ENCODE peak calls at places on chromosomes 11 and 22, in ten cellular contexts. N, R, B, C, U, Q, E, A, F and D are unnamed samples.

GRCh38 chr22:41380993-41381328 is 781 bp upstream of the TEF start:
- DNase-seq in N (no peak), R (no peak), B (peak), C (peak), U (peak), Q (peak), E (peak), A (no peak), F (no peak), D (no peak)

GRCh38 chr11:57311109-57311936 is 13.4 kb downstream of the TNKS1BP1 start:
- DNase-seq in N (peak), R (peak), B (peak), C (peak), U (peak), Q (peak), E (peak), A (peak), F (peak), D (peak)

GRCh38 chr11:4531666-4532065 is 13.3 kb upstream of the OR52M1 start:
- DNase-seq in N (no peak), R (no peak), B (no peak), C (no peak), U (no peak), Q (no peak), E (no peak), A (no peak), F (no peak), D (no peak)

GRCh38 chr11:16326679-16327297 is 29.6 kb downstream of the SOX6 start:
- DNase-seq in N (no peak), R (no peak), B (no peak), C (no peak), U (no peak), Q (no peak), E (no peak), A (no peak), F (no peak), D (no peak)

GRCh38 chr11:116312560-116313340 is 460.0 kb downstream of the BUD13 start:
- DNase-seq in N (no peak), R (peak), B (peak), C (peak), U (peak), Q (peak), E (peak), A (no peak), F (no peak), D (peak)

GRCh38 chr22:27269751-27270586 is 531.6 kb downstream of the MN1 start:
- DNase-seq in N (no peak), R (no peak), B (no peak), C (no peak), U (no peak), Q (no peak), E (no peak), A (no peak), F (no peak), D (no peak)

GRCh38 chr11:6443269-6444003 is 2.6 kb upstream of the HPX start:
- DNase-seq in N (peak), R (no peak), B (peak), C (peak), U (no peak), Q (peak), E (peak), A (no peak), F (no peak), D (peak)

GRCh38 chr11:77069336-77069968 is 2.7 kb downstream of the CAPN5 start:
- DNase-seq in N (no peak), R (peak), B (no peak), C (no peak), U (peak), Q (peak), E (no peak), A (no peak), F (no peak), D (peak)

GRCh38 chr11:85725510-85726258 is 39.7 kb upstream of the CCDC89 start:
- DNase-seq in N (no peak), R (no peak), B (no peak), C (peak), U (no peak), Q (no peak), E (no peak), A (no peak), F (no peak), D (no peak)

GRCh38 chr11:79406376-79406775 is 34.5 kb downstream of the TENM4 start:
- DNase-seq in N (peak), R (no peak), B (no peak), C (no peak), U (no peak), Q (no peak), E (no peak), A (no peak), F (no peak), D (no peak)

GRCh38 chr11:131240421-131240820 is 130.0 kb upstream of the NTM start:
- DNase-seq in N (no peak), R (no peak), B (no peak), C (no peak), U (no peak), Q (no peak), E (no peak), A (no peak), F (no peak), D (no peak)

GRCh38 chr11:115226556-115226955 is 277.7 kb downstream of the CADM1 start:
- DNase-seq in N (no peak), R (no peak), B (no peak), C (peak), U (no peak), Q (no peak), E (no peak), A (peak), F (no peak), D (no peak)

GRCh38 chr11:6556139-6556949 is 47.1 kb downstream of the RRP8 start:
- DNase-seq in N (no peak), R (no peak), B (no peak), C (no peak), U (no peak), Q (no peak), E (no peak), A (no peak), F (no peak), D (no peak)

GRCh38 chr11:128803440-128803839 is 63.7 kb downstream of the KCNJ1 start:
- DNase-seq in N (no peak), R (no peak), B (no peak), C (no peak), U (no peak), Q (no peak), E (no peak), A (no peak), F (no peak), D (no peak)

GRCh38 chr11:110472858-110473257 is 43.1 kb downstream of the FDX1 start:
- DNase-seq in N (no peak), R (no peak), B (no peak), C (no peak), U (no peak), Q (no peak), E (no peak), A (no peak), F (no peak), D (no peak)

GRCh38 chr22:37805878-37806277 is 1.9 kb upstream of the GCAT start:
- DNase-seq in N (no peak), R (no peak), B (no peak), C (no peak), U (no peak), Q (no peak), E (no peak), A (no peak), F (no peak), D (no peak)

GRCh38 chr22:37804886-37805857 is 2.6 kb upstream of the GCAT start:
- DNase-seq in N (peak), R (peak), B (peak), C (peak), U (peak), Q (peak), E (peak), A (no peak), F (no peak), D (peak)

GRCh38 chr22:37807410-37808293 is at the start of gene GCAT:
- DNase-seq in N (peak), R (peak), B (peak), C (peak), U (peak), Q (peak), E (peak), A (peak), F (peak), D (peak)

GRCh38 chr22:37808294-37808657 is 542 bp downstream of the GCAT start:
- DNase-seq in N (no peak), R (no peak), B (no peak), C (no peak), U (no peak), Q (no peak), E (no peak), A (no peak), F (no peak), D (no peak)

DNA sequence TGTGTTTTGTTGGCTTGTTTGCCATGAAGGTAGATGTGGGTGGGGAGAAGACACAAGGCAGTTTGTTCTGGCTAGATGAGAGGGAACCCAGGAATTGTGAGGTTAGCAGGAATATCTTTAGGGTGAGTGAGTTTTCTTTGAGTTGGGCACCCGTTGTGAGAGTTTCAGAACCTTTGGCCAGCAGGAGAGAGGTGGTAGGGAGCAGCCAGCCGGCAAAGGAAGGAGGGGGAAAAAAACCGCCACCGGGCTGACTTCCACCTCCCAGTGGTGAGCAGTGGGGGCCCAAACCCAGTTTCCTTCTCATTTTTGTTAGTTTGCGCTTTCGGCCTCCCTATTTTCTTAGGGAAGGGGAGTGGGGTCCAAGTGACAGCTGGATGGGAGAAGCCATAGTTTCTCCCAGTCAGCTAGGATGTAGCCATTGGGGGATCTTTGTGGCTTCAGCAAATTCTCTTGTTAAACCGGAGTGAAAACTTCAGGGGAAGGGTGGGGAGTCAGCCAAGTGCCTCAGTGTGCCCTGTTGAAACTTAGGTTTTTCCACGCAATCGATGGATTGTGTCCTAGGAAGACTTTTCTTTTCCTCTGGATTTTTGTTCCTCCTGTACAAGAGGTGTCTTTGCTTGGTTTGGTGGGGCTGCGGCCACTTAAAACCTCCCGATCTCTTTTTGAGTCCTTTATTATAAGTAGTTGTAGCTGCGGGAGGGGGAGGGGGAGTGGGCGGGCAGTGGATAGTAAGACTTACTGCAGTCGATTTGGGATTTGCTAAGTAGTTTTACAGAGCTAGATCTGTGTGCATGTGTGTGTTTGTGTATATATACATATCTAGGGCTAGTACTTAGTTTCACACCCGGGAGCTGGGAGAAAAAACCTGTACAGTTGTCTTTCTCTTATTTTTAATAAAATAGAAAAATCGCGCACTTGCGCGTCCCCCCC is 1.1 kb upstream of the GCAT start:
- DNase-seq in N (no peak), R (no peak), B (peak), C (peak), U (no peak), Q (no peak), E (no peak), A (no peak), F (no peak), D (no peak)
- TF ChIP-seq POLR2A in N (no peak), R (no peak), B (no peak), C (no peak), U (no peak), Q (no peak), E (no peak), A (peak), F (no peak), D (no peak)

GRCh38 chr22:21736084-21736642 is 569 bp upstream of the YPEL1 start:
- DNase-seq in N (no peak), R (no peak), B (no peak), C (no peak), U (no peak), Q (no peak), E (no peak), A (no peak), F (no peak), D (no peak)
- TF ChIP-seq POLR2A in N (no peak), R (no peak), B (no peak), C (peak), U (no peak), Q (no peak), E (no peak), A (peak), F (no peak), D (no peak)

DNA sequence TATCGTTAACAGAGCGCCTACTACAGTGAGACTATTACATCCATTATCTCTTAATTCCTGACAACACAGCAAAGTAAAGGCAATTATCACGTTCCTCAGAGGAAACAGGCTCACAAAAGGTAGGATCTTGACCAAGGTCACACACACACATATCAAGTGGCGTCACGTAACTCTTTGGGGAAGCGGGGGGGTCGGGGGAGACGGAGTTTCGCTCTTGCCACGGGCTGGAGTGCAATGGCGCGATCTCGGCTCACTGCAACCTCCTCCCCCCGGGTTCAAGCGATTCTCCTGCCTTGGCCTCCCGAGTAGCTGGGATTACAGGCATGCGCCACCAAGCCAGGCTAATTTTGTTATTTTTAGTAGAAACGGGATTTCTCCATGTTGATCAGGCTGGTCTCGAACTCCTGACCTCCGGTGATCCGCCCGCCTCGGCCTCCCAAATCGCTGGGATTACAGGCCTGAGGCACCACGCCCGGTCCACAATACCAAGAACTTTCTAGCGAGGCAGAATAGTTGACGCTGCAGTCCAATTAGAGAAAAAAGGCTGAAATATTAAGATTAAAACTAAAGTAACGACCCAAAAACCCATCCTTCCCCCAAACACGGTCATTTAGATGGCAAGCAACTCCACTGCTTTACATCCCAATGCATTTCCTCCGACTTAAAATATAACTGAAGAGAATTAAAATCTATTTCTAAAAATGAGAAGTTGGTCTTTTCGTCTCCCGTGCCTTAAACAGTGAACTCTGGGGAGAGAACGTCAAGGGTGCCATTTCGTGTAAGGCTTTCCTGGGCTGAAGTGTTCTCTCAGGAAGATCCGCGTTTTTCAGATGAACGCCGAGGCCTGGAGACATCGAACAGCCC is 1.1 kb downstream of the DDX17 start:
- DNase-seq in N (peak), R (no peak), B (peak), C (peak), U (no peak), Q (peak), E (peak), A (no peak), F (no peak), D (peak)
- TF ChIP-seq POLR2A in N (peak), R (no peak), B (no peak), C (no peak), U (no peak), Q (no peak), E (peak), A (no peak), F (no peak), D (no peak)

GRCh38 chr22:25136953-25137576 is 62.6 kb upstream of the CRYBB3 start:
- DNase-seq in N (no peak), R (no peak), B (no peak), C (no peak), U (no peak), Q (no peak), E (no peak), A (no peak), F (no peak), D (no peak)

GRCh38 chr22:25134451-25134850 is 65.2 kb upstream of the CRYBB3 start:
- DNase-seq in N (no peak), R (no peak), B (no peak), C (no peak), U (no peak), Q (no peak), E (peak), A (no peak), F (no peak), D (no peak)

GRCh38 chr22:25131198-25131887 is 68.3 kb upstream of the CRYBB3 start:
- DNase-seq in N (no peak), R (peak), B (no peak), C (no peak), U (no peak), Q (no peak), E (no peak), A (no peak), F (no peak), D (no peak)

GRCh38 chr22:25130462-25130861 is 69.2 kb upstream of the CRYBB3 start:
- DNase-seq in N (no peak), R (no peak), B (no peak), C (no peak), U (no peak), Q (no peak), E (no peak), A (no peak), F (no peak), D (no peak)

DNA sequence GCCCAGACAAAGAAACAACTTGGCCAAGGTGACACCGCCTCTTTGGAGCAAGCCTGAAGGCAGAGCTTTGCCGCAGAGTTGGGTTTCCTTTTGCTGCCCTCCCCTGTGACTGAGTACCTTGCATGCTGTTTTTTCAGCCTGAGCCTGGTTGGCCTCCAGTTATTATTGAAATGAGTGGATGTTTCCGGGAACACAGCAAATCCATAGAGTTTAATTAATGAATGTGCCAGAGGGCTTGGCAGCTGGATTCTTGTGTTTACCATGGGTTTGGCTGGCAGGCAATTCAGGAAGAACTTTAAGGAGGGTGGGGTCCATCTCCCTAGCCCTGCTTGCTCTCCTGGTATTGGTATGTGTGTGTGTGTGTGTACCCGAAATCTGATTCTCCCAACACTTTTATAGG is 65.6 kb upstream of the CRYBB3 start:
- DNase-seq in N (no peak), R (peak), B (peak), C (no peak), U (no peak), Q (no peak), E (peak), A (no peak), F (no peak), D (no peak)
- TF ChIP-seq POLR2A in N (no peak), R (no peak), B (no peak), C (no peak), U (no peak), Q (no peak), E (no peak), A (no peak), F (no peak), D (no peak)

DNA sequence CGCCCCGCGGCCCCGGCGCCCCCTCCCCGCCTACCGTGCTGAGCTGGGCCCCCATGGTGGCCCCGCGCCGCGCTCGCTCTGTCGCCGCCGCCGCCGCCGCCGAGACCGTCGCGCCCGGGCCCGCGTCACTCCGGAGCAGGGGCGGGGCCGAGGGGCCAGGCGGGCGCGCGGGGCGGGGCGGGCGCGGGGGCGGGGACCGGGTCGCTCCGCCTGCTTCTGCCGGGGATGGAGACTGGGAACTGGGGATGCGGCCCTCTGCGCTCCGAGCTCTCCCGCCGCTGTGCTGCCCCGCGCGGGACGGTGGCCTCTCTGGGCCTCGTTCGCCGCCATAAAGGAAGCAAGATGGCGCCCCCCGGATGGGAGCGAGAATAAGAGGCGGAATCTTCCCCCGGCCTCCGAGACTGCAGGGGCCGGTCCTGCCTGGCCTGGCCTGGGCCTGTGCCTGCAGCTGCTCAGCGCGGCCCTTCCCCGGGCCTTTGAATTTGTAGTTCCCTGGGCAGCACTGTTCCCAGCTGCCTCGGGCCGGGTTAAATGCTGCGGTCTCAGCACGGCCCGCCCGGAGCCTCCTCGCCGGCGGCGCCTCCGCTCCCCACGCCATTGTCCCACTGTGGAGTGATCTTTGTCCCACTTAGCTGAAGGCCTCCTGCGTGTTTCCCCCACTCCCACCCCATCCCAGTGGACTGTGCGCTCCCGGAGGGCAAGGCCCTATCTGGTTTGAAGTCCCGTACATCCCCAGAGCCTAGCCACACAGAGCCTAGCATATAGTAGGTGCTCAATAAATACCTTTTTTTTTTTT is at the start of gene CYB5R3:
- DNase-seq in N (peak), R (peak), B (peak), C (peak), U (no peak), Q (peak), E (peak), A (peak), F (peak), D (peak)
- TF ChIP-seq POLR2A in N (peak), R (no peak), B (no peak), C (no peak), U (no peak), Q (no peak), E (peak), A (no peak), F (no peak), D (peak)

DNA sequence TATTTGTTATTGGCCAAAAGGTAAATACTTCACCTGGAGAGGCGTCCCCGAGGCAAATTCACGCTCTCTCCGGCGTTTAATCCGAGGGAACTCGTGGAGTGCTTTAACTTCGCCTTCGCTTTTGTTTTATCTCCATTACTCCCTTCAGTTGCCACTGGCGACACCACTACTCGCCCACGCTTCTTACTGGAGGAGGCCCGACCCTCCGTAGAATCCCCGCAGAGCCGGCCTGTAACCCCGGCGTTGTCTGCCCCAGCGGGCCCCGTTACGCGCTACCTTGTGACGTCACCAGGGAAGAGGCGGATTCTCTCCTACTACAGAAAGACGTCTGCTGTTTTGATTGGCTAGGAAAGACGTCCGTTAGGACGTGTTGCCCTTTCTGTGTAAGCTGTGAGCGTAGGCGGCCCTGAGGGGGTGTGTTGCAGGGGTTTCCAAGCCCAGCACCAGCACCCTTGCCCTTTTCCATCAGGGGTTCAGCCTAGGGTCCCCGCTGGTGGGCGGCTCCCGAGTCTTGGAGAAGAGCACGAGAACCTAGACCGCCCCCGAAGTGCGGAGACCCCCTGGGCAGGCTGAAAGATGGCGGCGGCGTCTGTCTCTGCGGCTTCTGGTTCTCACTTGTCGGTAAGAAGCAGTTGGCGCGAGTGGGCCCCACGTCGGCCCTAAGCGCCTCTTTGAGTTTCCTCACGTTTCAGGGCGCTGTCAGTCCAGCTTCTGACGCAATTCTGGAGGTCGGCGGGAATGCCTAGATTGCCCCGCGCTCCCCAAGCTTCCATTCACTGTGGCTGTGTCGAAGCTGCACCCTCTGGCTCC is at the start of gene CEP57:
- DNase-seq in N (peak), R (peak), B (peak), C (peak), U (peak), Q (peak), E (peak), A (peak), F (peak), D (peak)
- TF ChIP-seq POLR2A in N (peak), R (peak), B (peak), C (peak), U (peak), Q (no peak), E (peak), A (peak), F (no peak), D (peak)